ENCODE peak calls at places on chromosomes 2 and 18, in nine cellular contexts. One of them, this sample, is unnamed.

GRCh38 chr2:127577973-127578372 is 42.5 kb downstream of the MYO7B start:
- DNase-seq in spleen: peak
- DNase-seq in NCI-H1930: no peak
- DNase-seq in activated T-cell treated with anti-CD3 and anti-CD28 coated beads, Interleukin-2, amount 50 U/mL, for 4 hours: no peak
- DNase-seq in activated naive CD4-positive, alpha-beta T cell treated with anti-CD3 and anti-CD28 coated beads, Interleukin-2, amount 10 ng/mL, durations not matched to agents 7 days and 5 days: no peak
- DNase-seq in cardiac muscle cell: no peak
- DNase-seq in NCI-H1105: no peak
- DNase-seq in M059J: no peak
- DNase-seq in T-helper 1 cell: no peak
- DNase-seq in this sample: no peak

GRCh38 chr2:120298173-120298835 is 45.7 kb downstream of the RALB start:
- DNase-seq in spleen: no peak
- DNase-seq in NCI-H1930: no peak
- DNase-seq in activated T-cell treated with anti-CD3 and anti-CD28 coated beads, Interleukin-2, amount 50 U/mL, for 4 hours: no peak
- DNase-seq in activated naive CD4-positive, alpha-beta T cell treated with anti-CD3 and anti-CD28 coated beads, Interleukin-2, amount 10 ng/mL, durations not matched to agents 7 days and 5 days: no peak
- DNase-seq in cardiac muscle cell: no peak
- DNase-seq in NCI-H1105: no peak
- DNase-seq in M059J: no peak
- DNase-seq in T-helper 1 cell: no peak
- DNase-seq in this sample: no peak

GRCh38 chr2:236794074-236794473 is 224.4 kb downstream of the ACKR3 start:
- DNase-seq in spleen: no peak
- DNase-seq in NCI-H1930: no peak
- DNase-seq in activated T-cell treated with anti-CD3 and anti-CD28 coated beads, Interleukin-2, amount 50 U/mL, for 4 hours: no peak
- DNase-seq in activated naive CD4-positive, alpha-beta T cell treated with anti-CD3 and anti-CD28 coated beads, Interleukin-2, amount 10 ng/mL, durations not matched to agents 7 days and 5 days: no peak
- DNase-seq in cardiac muscle cell: no peak
- DNase-seq in NCI-H1105: no peak
- DNase-seq in M059J: no peak
- DNase-seq in T-helper 1 cell: no peak
- DNase-seq in this sample: no peak

GRCh38 chr18:48228301-48228715 is 180.9 kb downstream of the ZBTB7C start:
- DNase-seq in spleen: peak
- DNase-seq in NCI-H1930: no peak
- DNase-seq in activated T-cell treated with anti-CD3 and anti-CD28 coated beads, Interleukin-2, amount 50 U/mL, for 4 hours: no peak
- DNase-seq in activated naive CD4-positive, alpha-beta T cell treated with anti-CD3 and anti-CD28 coated beads, Interleukin-2, amount 10 ng/mL, durations not matched to agents 7 days and 5 days: peak
- DNase-seq in cardiac muscle cell: no peak
- DNase-seq in NCI-H1105: no peak
- DNase-seq in M059J: no peak
- DNase-seq in T-helper 1 cell: no peak
- DNase-seq in this sample: no peak

GRCh38 chr2:196123679-196124373 is 47.6 kb downstream of the STK17B start:
- DNase-seq in spleen: no peak
- DNase-seq in NCI-H1930: no peak
- DNase-seq in activated T-cell treated with anti-CD3 and anti-CD28 coated beads, Interleukin-2, amount 50 U/mL, for 4 hours: no peak
- DNase-seq in activated naive CD4-positive, alpha-beta T cell treated with anti-CD3 and anti-CD28 coated beads, Interleukin-2, amount 10 ng/mL, durations not matched to agents 7 days and 5 days: no peak
- DNase-seq in cardiac muscle cell: no peak
- DNase-seq in NCI-H1105: no peak
- DNase-seq in M059J: peak
- DNase-seq in T-helper 1 cell: no peak
- DNase-seq in this sample: no peak

GRCh38 chr2:187594801-187595200 is 40.6 kb upstream of the TFPI start:
- DNase-seq in spleen: no peak
- DNase-seq in NCI-H1930: no peak
- DNase-seq in activated T-cell treated with anti-CD3 and anti-CD28 coated beads, Interleukin-2, amount 50 U/mL, for 4 hours: no peak
- DNase-seq in activated naive CD4-positive, alpha-beta T cell treated with anti-CD3 and anti-CD28 coated beads, Interleukin-2, amount 10 ng/mL, durations not matched to agents 7 days and 5 days: no peak
- DNase-seq in cardiac muscle cell: no peak
- DNase-seq in NCI-H1105: no peak
- DNase-seq in M059J: no peak
- DNase-seq in T-helper 1 cell: no peak
- DNase-seq in this sample: no peak

GRCh38 chr2:205651719-205652118 is 30.6 kb upstream of the NRP2 start:
- DNase-seq in spleen: no peak
- DNase-seq in NCI-H1930: no peak
- DNase-seq in activated T-cell treated with anti-CD3 and anti-CD28 coated beads, Interleukin-2, amount 50 U/mL, for 4 hours: no peak
- DNase-seq in activated naive CD4-positive, alpha-beta T cell treated with anti-CD3 and anti-CD28 coated beads, Interleukin-2, amount 10 ng/mL, durations not matched to agents 7 days and 5 days: no peak
- DNase-seq in cardiac muscle cell: no peak
- DNase-seq in NCI-H1105: no peak
- DNase-seq in M059J: no peak
- DNase-seq in T-helper 1 cell: no peak
- DNase-seq in this sample: no peak

GRCh38 chr2:224099846-224100643 is 61.0 kb upstream of the SERPINE2 start:
- DNase-seq in spleen: no peak
- DNase-seq in NCI-H1930: no peak
- DNase-seq in activated T-cell treated with anti-CD3 and anti-CD28 coated beads, Interleukin-2, amount 50 U/mL, for 4 hours: no peak
- DNase-seq in activated naive CD4-positive, alpha-beta T cell treated with anti-CD3 and anti-CD28 coated beads, Interleukin-2, amount 10 ng/mL, durations not matched to agents 7 days and 5 days: no peak
- DNase-seq in cardiac muscle cell: no peak
- DNase-seq in NCI-H1105: no peak
- DNase-seq in M059J: no peak
- DNase-seq in T-helper 1 cell: no peak
- DNase-seq in this sample: no peak

GRCh38 chr2:131488306-131489205 is 3.6 kb downstream of the MZT2A start:
- DNase-seq in spleen: no peak
- DNase-seq in NCI-H1930: no peak
- DNase-seq in activated T-cell treated with anti-CD3 and anti-CD28 coated beads, Interleukin-2, amount 50 U/mL, for 4 hours: no peak
- DNase-seq in activated naive CD4-positive, alpha-beta T cell treated with anti-CD3 and anti-CD28 coated beads, Interleukin-2, amount 10 ng/mL, durations not matched to agents 7 days and 5 days: no peak
- DNase-seq in cardiac muscle cell: peak
- DNase-seq in NCI-H1105: no peak
- DNase-seq in M059J: no peak
- DNase-seq in T-helper 1 cell: no peak
- DNase-seq in this sample: no peak

GRCh38 chr2:43142921-43143438 is 83.4 kb downstream of the ZFP36L2 start:
- DNase-seq in spleen: peak
- DNase-seq in NCI-H1930: no peak
- DNase-seq in activated T-cell treated with anti-CD3 and anti-CD28 coated beads, Interleukin-2, amount 50 U/mL, for 4 hours: no peak
- DNase-seq in activated naive CD4-positive, alpha-beta T cell treated with anti-CD3 and anti-CD28 coated beads, Interleukin-2, amount 10 ng/mL, durations not matched to agents 7 days and 5 days: peak
- DNase-seq in cardiac muscle cell: no peak
- DNase-seq in NCI-H1105: no peak
- DNase-seq in M059J: peak
- DNase-seq in T-helper 1 cell: no peak
- DNase-seq in this sample: no peak

GRCh38 chr18:408367-408766 is 92.1 kb downstream of the COLEC12 start:
- DNase-seq in spleen: no peak
- DNase-seq in NCI-H1930: no peak
- DNase-seq in activated T-cell treated with anti-CD3 and anti-CD28 coated beads, Interleukin-2, amount 50 U/mL, for 4 hours: no peak
- DNase-seq in activated naive CD4-positive, alpha-beta T cell treated with anti-CD3 and anti-CD28 coated beads, Interleukin-2, amount 10 ng/mL, durations not matched to agents 7 days and 5 days: no peak
- DNase-seq in cardiac muscle cell: no peak
- DNase-seq in NCI-H1105: no peak
- DNase-seq in M059J: no peak
- DNase-seq in T-helper 1 cell: no peak
- DNase-seq in this sample: peak

GRCh38 chr2:46372475-46372874 is 75.3 kb downstream of the EPAS1 start:
- DNase-seq in spleen: no peak
- DNase-seq in NCI-H1930: no peak
- DNase-seq in activated T-cell treated with anti-CD3 and anti-CD28 coated beads, Interleukin-2, amount 50 U/mL, for 4 hours: no peak
- DNase-seq in activated naive CD4-positive, alpha-beta T cell treated with anti-CD3 and anti-CD28 coated beads, Interleukin-2, amount 10 ng/mL, durations not matched to agents 7 days and 5 days: no peak
- DNase-seq in cardiac muscle cell: no peak
- DNase-seq in NCI-H1105: no peak
- DNase-seq in M059J: no peak
- DNase-seq in T-helper 1 cell: no peak
- DNase-seq in this sample: no peak

GRCh38 chr2:42877532-42877931 is 85.1 kb upstream of the HAAO start:
- DNase-seq in spleen: no peak
- DNase-seq in NCI-H1930: no peak
- DNase-seq in activated T-cell treated with anti-CD3 and anti-CD28 coated beads, Interleukin-2, amount 50 U/mL, for 4 hours: no peak
- DNase-seq in activated naive CD4-positive, alpha-beta T cell treated with anti-CD3 and anti-CD28 coated beads, Interleukin-2, amount 10 ng/mL, durations not matched to agents 7 days and 5 days: no peak
- DNase-seq in cardiac muscle cell: peak
- DNase-seq in NCI-H1105: no peak
- DNase-seq in M059J: no peak
- DNase-seq in T-helper 1 cell: no peak
- DNase-seq in this sample: no peak

GRCh38 chr2:82282111-82282882 is 1977.7 kb upstream of the LRRTM1 start:
- DNase-seq in spleen: peak
- DNase-seq in NCI-H1930: no peak
- DNase-seq in activated T-cell treated with anti-CD3 and anti-CD28 coated beads, Interleukin-2, amount 50 U/mL, for 4 hours: no peak
- DNase-seq in activated naive CD4-positive, alpha-beta T cell treated with anti-CD3 and anti-CD28 coated beads, Interleukin-2, amount 10 ng/mL, durations not matched to agents 7 days and 5 days: no peak
- DNase-seq in cardiac muscle cell: peak
- DNase-seq in NCI-H1105: no peak
- DNase-seq in M059J: no peak
- DNase-seq in T-helper 1 cell: no peak
- DNase-seq in this sample: no peak

GRCh38 chr2:177239934-177240600 is 24.5 kb downstream of the NFE2L2 start:
- DNase-seq in spleen: no peak
- DNase-seq in NCI-H1930: no peak
- DNase-seq in activated T-cell treated with anti-CD3 and anti-CD28 coated beads, Interleukin-2, amount 50 U/mL, for 4 hours: no peak
- DNase-seq in activated naive CD4-positive, alpha-beta T cell treated with anti-CD3 and anti-CD28 coated beads, Interleukin-2, amount 10 ng/mL, durations not matched to agents 7 days and 5 days: peak
- DNase-seq in cardiac muscle cell: no peak
- DNase-seq in NCI-H1105: no peak
- DNase-seq in M059J: peak
- DNase-seq in T-helper 1 cell: no peak
- DNase-seq in this sample: no peak

GRCh38 chr2:16900405-16901025 is 234.9 kb upstream of the CYRIA start:
- DNase-seq in spleen: no peak
- DNase-seq in NCI-H1930: no peak
- DNase-seq in activated T-cell treated with anti-CD3 and anti-CD28 coated beads, Interleukin-2, amount 50 U/mL, for 4 hours: no peak
- DNase-seq in activated naive CD4-positive, alpha-beta T cell treated with anti-CD3 and anti-CD28 coated beads, Interleukin-2, amount 10 ng/mL, durations not matched to agents 7 days and 5 days: no peak
- DNase-seq in cardiac muscle cell: peak
- DNase-seq in NCI-H1105: no peak
- DNase-seq in M059J: peak
- DNase-seq in T-helper 1 cell: no peak
- DNase-seq in this sample: peak

GRCh38 chr2:23008951-23009350 is 376.0 kb upstream of the KLHL29 start:
- DNase-seq in spleen: no peak
- DNase-seq in NCI-H1930: no peak
- DNase-seq in activated T-cell treated with anti-CD3 and anti-CD28 coated beads, Interleukin-2, amount 50 U/mL, for 4 hours: no peak
- DNase-seq in activated naive CD4-positive, alpha-beta T cell treated with anti-CD3 and anti-CD28 coated beads, Interleukin-2, amount 10 ng/mL, durations not matched to agents 7 days and 5 days: no peak
- DNase-seq in cardiac muscle cell: no peak
- DNase-seq in NCI-H1105: no peak
- DNase-seq in M059J: no peak
- DNase-seq in T-helper 1 cell: no peak
- DNase-seq in this sample: no peak

GRCh38 chr18:79487198-79488165 is 91.8 kb downstream of the NFATC1 start:
- DNase-seq in spleen: peak
- DNase-seq in NCI-H1930: no peak
- DNase-seq in activated T-cell treated with anti-CD3 and anti-CD28 coated beads, Interleukin-2, amount 50 U/mL, for 4 hours: no peak
- DNase-seq in activated naive CD4-positive, alpha-beta T cell treated with anti-CD3 and anti-CD28 coated beads, Interleukin-2, amount 10 ng/mL, durations not matched to agents 7 days and 5 days: peak
- DNase-seq in cardiac muscle cell: no peak
- DNase-seq in NCI-H1105: no peak
- DNase-seq in M059J: no peak
- DNase-seq in T-helper 1 cell: no peak
- DNase-seq in this sample: no peak

GRCh38 chr2:72934683-72935610 is 17.6 kb downstream of the EMX1 start:
- DNase-seq in spleen: peak
- DNase-seq in NCI-H1930: peak
- DNase-seq in activated T-cell treated with anti-CD3 and anti-CD28 coated beads, Interleukin-2, amount 50 U/mL, for 4 hours: no peak
- DNase-seq in activated naive CD4-positive, alpha-beta T cell treated with anti-CD3 and anti-CD28 coated beads, Interleukin-2, amount 10 ng/mL, durations not matched to agents 7 days and 5 days: no peak
- DNase-seq in cardiac muscle cell: peak
- DNase-seq in NCI-H1105: no peak
- DNase-seq in M059J: peak
- DNase-seq in T-helper 1 cell: no peak
- DNase-seq in this sample: no peak

GRCh38 chr2:236720974-236721600 is 151.5 kb downstream of the ACKR3 start:
- DNase-seq in spleen: no peak
- DNase-seq in NCI-H1930: no peak
- DNase-seq in activated T-cell treated with anti-CD3 and anti-CD28 coated beads, Interleukin-2, amount 50 U/mL, for 4 hours: no peak
- DNase-seq in activated naive CD4-positive, alpha-beta T cell treated with anti-CD3 and anti-CD28 coated beads, Interleukin-2, amount 10 ng/mL, durations not matched to agents 7 days and 5 days: no peak
- DNase-seq in cardiac muscle cell: no peak
- DNase-seq in NCI-H1105: peak
- DNase-seq in M059J: no peak
- DNase-seq in T-helper 1 cell: no peak
- DNase-seq in this sample: no peak

GRCh38 chr2:132797551-132797950 is 127.5 kb upstream of the LYPD1 start:
- DNase-seq in spleen: no peak
- DNase-seq in NCI-H1930: no peak
- DNase-seq in activated T-cell treated with anti-CD3 and anti-CD28 coated beads, Interleukin-2, amount 50 U/mL, for 4 hours: no peak
- DNase-seq in activated naive CD4-positive, alpha-beta T cell treated with anti-CD3 and anti-CD28 coated beads, Interleukin-2, amount 10 ng/mL, durations not matched to agents 7 days and 5 days: no peak
- DNase-seq in cardiac muscle cell: no peak
- DNase-seq in NCI-H1105: no peak
- DNase-seq in M059J: peak
- DNase-seq in T-helper 1 cell: no peak
- DNase-seq in this sample: no peak

GRCh38 chr18:45688113-45688512 is 35.9 kb upstream of the SLC14A1 start:
- DNase-seq in spleen: peak
- DNase-seq in NCI-H1930: no peak
- DNase-seq in activated T-cell treated with anti-CD3 and anti-CD28 coated beads, Interleukin-2, amount 50 U/mL, for 4 hours: no peak
- DNase-seq in activated naive CD4-positive, alpha-beta T cell treated with anti-CD3 and anti-CD28 coated beads, Interleukin-2, amount 10 ng/mL, durations not matched to agents 7 days and 5 days: no peak
- DNase-seq in cardiac muscle cell: no peak
- DNase-seq in NCI-H1105: no peak
- DNase-seq in M059J: no peak
- DNase-seq in T-helper 1 cell: no peak
- DNase-seq in this sample: no peak

GRCh38 chr18:72692086-72692485 is 147.9 kb upstream of the CBLN2 start:
- DNase-seq in spleen: no peak
- DNase-seq in NCI-H1930: no peak
- DNase-seq in activated T-cell treated with anti-CD3 and anti-CD28 coated beads, Interleukin-2, amount 50 U/mL, for 4 hours: no peak
- DNase-seq in activated naive CD4-positive, alpha-beta T cell treated with anti-CD3 and anti-CD28 coated beads, Interleukin-2, amount 10 ng/mL, durations not matched to agents 7 days and 5 days: no peak
- DNase-seq in cardiac muscle cell: peak
- DNase-seq in NCI-H1105: peak
- DNase-seq in M059J: no peak
- DNase-seq in T-helper 1 cell: no peak
- DNase-seq in this sample: peak

GRCh38 chr18:7926526-7926925 is 359.4 kb downstream of the PTPRM start:
- DNase-seq in spleen: no peak
- DNase-seq in NCI-H1930: peak
- DNase-seq in activated T-cell treated with anti-CD3 and anti-CD28 coated beads, Interleukin-2, amount 50 U/mL, for 4 hours: no peak
- DNase-seq in activated naive CD4-positive, alpha-beta T cell treated with anti-CD3 and anti-CD28 coated beads, Interleukin-2, amount 10 ng/mL, durations not matched to agents 7 days and 5 days: no peak
- DNase-seq in cardiac muscle cell: peak
- DNase-seq in NCI-H1105: no peak
- DNase-seq in M059J: peak
- DNase-seq in T-helper 1 cell: no peak
- DNase-seq in this sample: no peak

GRCh38 chr2:75627902-75628504 is 18.6 kb upstream of the MRPL19 start:
- DNase-seq in spleen: peak
- DNase-seq in NCI-H1930: peak
- DNase-seq in activated T-cell treated with anti-CD3 and anti-CD28 coated beads, Interleukin-2, amount 50 U/mL, for 4 hours: peak
- DNase-seq in activated naive CD4-positive, alpha-beta T cell treated with anti-CD3 and anti-CD28 coated beads, Interleukin-2, amount 10 ng/mL, durations not matched to agents 7 days and 5 days: peak
- DNase-seq in cardiac muscle cell: peak
- DNase-seq in NCI-H1105: peak
- DNase-seq in M059J: peak
- DNase-seq in T-helper 1 cell: peak
- DNase-seq in this sample: no peak

GRCh38 chr2:84958135-84959044 is 12.6 kb upstream of the KCMF1 start:
- DNase-seq in spleen: no peak
- DNase-seq in NCI-H1930: no peak
- DNase-seq in activated T-cell treated with anti-CD3 and anti-CD28 coated beads, Interleukin-2, amount 50 U/mL, for 4 hours: no peak
- DNase-seq in activated naive CD4-positive, alpha-beta T cell treated with anti-CD3 and anti-CD28 coated beads, Interleukin-2, amount 10 ng/mL, durations not matched to agents 7 days and 5 days: no peak
- DNase-seq in cardiac muscle cell: peak
- DNase-seq in NCI-H1105: peak
- DNase-seq in M059J: peak
- DNase-seq in T-helper 1 cell: no peak
- DNase-seq in this sample: no peak

GRCh38 chr2:53312721-53313120 is 454.9 kb upstream of the CHAC2 start:
- DNase-seq in spleen: no peak
- DNase-seq in NCI-H1930: no peak
- DNase-seq in activated T-cell treated with anti-CD3 and anti-CD28 coated beads, Interleukin-2, amount 50 U/mL, for 4 hours: no peak
- DNase-seq in activated naive CD4-positive, alpha-beta T cell treated with anti-CD3 and anti-CD28 coated beads, Interleukin-2, amount 10 ng/mL, durations not matched to agents 7 days and 5 days: no peak
- DNase-seq in cardiac muscle cell: no peak
- DNase-seq in NCI-H1105: no peak
- DNase-seq in M059J: no peak
- DNase-seq in T-helper 1 cell: no peak
- DNase-seq in this sample: no peak

GRCh38 chr2:207503234-207503633 is 26.5 kb upstream of the CREB1 start:
- DNase-seq in spleen: no peak
- DNase-seq in NCI-H1930: no peak
- DNase-seq in activated T-cell treated with anti-CD3 and anti-CD28 coated beads, Interleukin-2, amount 50 U/mL, for 4 hours: no peak
- DNase-seq in activated naive CD4-positive, alpha-beta T cell treated with anti-CD3 and anti-CD28 coated beads, Interleukin-2, amount 10 ng/mL, durations not matched to agents 7 days and 5 days: no peak
- DNase-seq in cardiac muscle cell: peak
- DNase-seq in NCI-H1105: no peak
- DNase-seq in M059J: peak
- DNase-seq in T-helper 1 cell: no peak
- DNase-seq in this sample: no peak

GRCh38 chr2:191051825-191052778 is 38.1 kb upstream of the STAT1 start:
- DNase-seq in spleen: no peak
- DNase-seq in NCI-H1930: peak
- DNase-seq in activated T-cell treated with anti-CD3 and anti-CD28 coated beads, Interleukin-2, amount 50 U/mL, for 4 hours: no peak
- DNase-seq in activated naive CD4-positive, alpha-beta T cell treated with anti-CD3 and anti-CD28 coated beads, Interleukin-2, amount 10 ng/mL, durations not matched to agents 7 days and 5 days: no peak
- DNase-seq in cardiac muscle cell: peak
- DNase-seq in NCI-H1105: peak
- DNase-seq in M059J: peak
- DNase-seq in T-helper 1 cell: no peak
- DNase-seq in this sample: peak

GRCh38 chr2:48107326-48107925 is 201.1 kb upstream of the FBXO11 start:
- DNase-seq in spleen: no peak
- DNase-seq in NCI-H1930: no peak
- DNase-seq in activated T-cell treated with anti-CD3 and anti-CD28 coated beads, Interleukin-2, amount 50 U/mL, for 4 hours: no peak
- DNase-seq in activated naive CD4-positive, alpha-beta T cell treated with anti-CD3 and anti-CD28 coated beads, Interleukin-2, amount 10 ng/mL, durations not matched to agents 7 days and 5 days: no peak
- DNase-seq in cardiac muscle cell: no peak
- DNase-seq in NCI-H1105: no peak
- DNase-seq in M059J: peak
- DNase-seq in T-helper 1 cell: no peak
- DNase-seq in this sample: no peak

GRCh38 chr2:24871852-24872323 is 48.1 kb downstream of the ADCY3 start:
- DNase-seq in spleen: no peak
- DNase-seq in NCI-H1930: no peak
- DNase-seq in activated T-cell treated with anti-CD3 and anti-CD28 coated beads, Interleukin-2, amount 50 U/mL, for 4 hours: no peak
- DNase-seq in activated naive CD4-positive, alpha-beta T cell treated with anti-CD3 and anti-CD28 coated beads, Interleukin-2, amount 10 ng/mL, durations not matched to agents 7 days and 5 days: no peak
- DNase-seq in cardiac muscle cell: peak
- DNase-seq in NCI-H1105: no peak
- DNase-seq in M059J: no peak
- DNase-seq in T-helper 1 cell: no peak
- DNase-seq in this sample: no peak